ENCODE peak calls at places on chromosomes 3 and 15, in eight cellular contexts. I is GM12864, X is MCF 10A, P is A549, S is WERI-Rb-1, B is GM20000, M is lower lobe of right lung, L is neural crest cell. J is an unnamed sample.

GRCh38 chr3:126208618-126209256 is 28.4 kb upstream of the ALDH1L1 start:
- DNase-seq in B (no peak), X (peak), I (no peak), P (peak), S (no peak), M (peak), L (no peak), J (no peak)

GRCh38 chr3:53675942-53676341 is 170.3 kb downstream of the CHDH start:
- DNase-seq in S (no peak), X (no peak), M (no peak), P (no peak), I (no peak), B (no peak), L (no peak), J (no peak)

GRCh38 chr3:187040637-187041361 is 98.5 kb downstream of the RPL39L start:
- DNase-seq in X (peak), B (no peak), L (no peak), I (no peak), M (no peak), P (no peak), S (no peak), J (no peak)

GRCh38 chr3:141074529-141074928 is 23.4 kb downstream of the SPSB4 start:
- DNase-seq in S (no peak), P (no peak), B (no peak), X (no peak), M (no peak), L (no peak), I (no peak), J (no peak)

GRCh38 chr3:148551767-148552260 is 145.9 kb upstream of the AGTR1 start:
- DNase-seq in L (no peak), S (no peak), M (no peak), B (no peak), I (no peak), X (peak), P (no peak), J (no peak)

GRCh38 chr15:38299216-38299615 is 46.6 kb downstream of the SPRED1 start:
- DNase-seq in I (no peak), P (no peak), M (no peak), X (peak), L (no peak), B (no peak), S (no peak), J (no peak)

GRCh38 chr3:156553705-156554356 is 1.1 kb downstream of the SSR3 start:
- DNase-seq in S (no peak), P (no peak), B (no peak), L (no peak), I (no peak), X (peak), M (no peak), J (no peak)

GRCh38 chr15:78291698-78292097 is 7.7 kb downstream of the SKIC8 start:
- DNase-seq in S (no peak), L (no peak), X (no peak), I (no peak), B (no peak), P (no peak), M (no peak), J (no peak)

GRCh38 chr3:53242155-53242554 is 13.7 kb downstream of the TKT start:
- DNase-seq in I (no peak), S (no peak), X (no peak), P (no peak), B (no peak), M (no peak), L (no peak), J (no peak)

GRCh38 chr3:156816091-156816793 is 9.9 kb upstream of the LEKR1 start:
- DNase-seq in X (peak), B (peak), M (peak), L (peak), I (no peak), S (no peak), P (no peak), J (peak)

GRCh38 chr3:140206196-140207040 is 271.4 kb downstream of the CLSTN2 start:
- DNase-seq in M (no peak), S (no peak), B (no peak), X (peak), P (no peak), I (no peak), L (no peak), J (no peak)

GRCh38 chr3:160001850-160002623 is 13.4 kb downstream of the IL12A start:
- DNase-seq in M (no peak), I (no peak), S (no peak), P (no peak), X (peak), L (no peak), B (no peak), J (no peak)

GRCh38 chr3:50154476-50154839 is 666 bp upstream of the SEMA3F start:
- DNase-seq in X (no peak), M (peak), B (no peak), S (peak), L (peak), I (no peak), P (peak), J (no peak)

GRCh38 chr3:123471106-123471505 is 22.2 kb upstream of the ADCY5 start:
- DNase-seq in I (no peak), M (no peak), L (no peak), B (no peak), P (no peak), X (no peak), S (no peak), J (no peak)

GRCh38 chr3:193509103-193509965 is 45.4 kb downstream of the ATP13A4 start:
- DNase-seq in I (no peak), L (no peak), B (no peak), S (no peak), X (no peak), M (no peak), P (no peak), J (no peak)

GRCh38 chr15:37058316-37058985 is 41.9 kb downstream of the MEIS2 start:
- DNase-seq in X (no peak), P (no peak), L (no peak), S (no peak), I (no peak), B (no peak), M (no peak), J (no peak)

GRCh38 chr15:80434926-80435720 is 30.9 kb downstream of the ARNT2 start:
- DNase-seq in S (no peak), X (no peak), P (no peak), I (no peak), B (no peak), M (no peak), L (no peak), J (no peak)

GRCh38 chr3:188212308-188212969 is 58.5 kb downstream of the LPP start:
- DNase-seq in M (no peak), I (no peak), B (no peak), S (no peak), X (no peak), L (no peak), P (peak), J (no peak)

GRCh38 chr3:53083496-53083895 is 37.6 kb upstream of the SFMBT1 start:
- DNase-seq in S (no peak), I (no peak), P (no peak), L (no peak), M (no peak), X (no peak), B (no peak), J (no peak)

GRCh38 chr15:88400069-88400468 is 67.1 kb downstream of the MRPL46 start:
- DNase-seq in X (no peak), L (no peak), B (no peak), S (peak), I (no peak), M (no peak), P (no peak), J (no peak)

GRCh38 chr3:14317057-14317553 is 85.3 kb upstream of the SLC6A6 start:
- DNase-seq in B (no peak), P (no peak), X (no peak), S (no peak), I (no peak), L (no peak), M (no peak), J (no peak)

GRCh38 chr3:141436180-141436579 is 50.6 kb upstream of the RASA2 start:
- DNase-seq in X (no peak), S (no peak), P (no peak), L (no peak), B (no peak), I (no peak), M (no peak), J (no peak)

GRCh38 chr3:159839561-159840379 is 148.9 kb upstream of the IL12A start:
- DNase-seq in S (peak), L (peak), X (no peak), B (peak), I (no peak), P (no peak), M (peak), J (no peak)

GRCh38 chr3:42080452-42080872 is 10.7 kb upstream of the TRAK1 start:
- DNase-seq in I (no peak), L (no peak), B (no peak), S (no peak), X (peak), M (no peak), P (peak), J (no peak)

GRCh38 chr15:80749589-80749988 is 29.6 kb upstream of the CEMIP start:
- DNase-seq in B (no peak), M (no peak), S (no peak), X (peak), P (peak), I (no peak), L (no peak), J (no peak)

GRCh38 chr15:80596521-80596976 is 98.6 kb upstream of the ABHD17C start:
- DNase-seq in S (no peak), I (no peak), M (no peak), X (peak), B (no peak), P (peak), L (no peak), J (no peak)

GRCh38 chr3:145145461-145145860 is 1015.5 kb downstream of the PLOD2 start:
- DNase-seq in P (no peak), L (no peak), I (no peak), B (no peak), S (no peak), M (no peak), X (no peak), J (no peak)

GRCh38 chr15:74035121-74035829 is 40.8 kb downstream of the PML start:
- DNase-seq in X (no peak), S (no peak), B (no peak), M (no peak), I (no peak), L (no peak), P (no peak), J (no peak)

GRCh38 chr15:90837052-90837621 is 31.3 kb upstream of the FURIN start:
- DNase-seq in S (no peak), P (no peak), L (no peak), I (no peak), X (peak), M (no peak), B (no peak), J (no peak)

GRCh38 chr3:120324185-120324584 is 25.0 kb downstream of the LRRC58 start:
- DNase-seq in B (no peak), L (no peak), I (no peak), X (no peak), P (no peak), S (no peak), M (no peak), J (no peak)

GRCh38 chr15:39127925-39128617 is 452.8 kb upstream of the THBS1 start:
- DNase-seq in I (no peak), X (peak), P (peak), M (no peak), B (no peak), L (no peak), S (no peak), J (no peak)

GRCh38 chr15:82105458-82106205 is 59.8 kb upstream of the MEX3B start:
- DNase-seq in I (no peak), S (peak), X (no peak), L (no peak), B (no peak), M (no peak), P (no peak), J (no peak)

GRCh38 chr3:61251174-61251972 is at the start of gene FHIT:
- DNase-seq in I (peak), M (peak), B (peak), S (no peak), X (peak), L (peak), P (peak), J (peak)

GRCh38 chr15:45729146-45729545 is 94.3 kb downstream of the SQOR start:
- DNase-seq in X (peak), M (no peak), P (no peak), S (no peak), L (no peak), B (no peak), I (no peak), J (no peak)

GRCh38 chr3:128449111-128449638 is 17.5 kb downstream of the DNAJB8 start:
- DNase-seq in I (no peak), P (no peak), X (no peak), B (no peak), M (no peak), L (no peak), S (no peak), J (no peak)

GRCh38 chr3:59317386-59317785 is 267.6 kb upstream of the CFAP20DC start:
- DNase-seq in X (no peak), P (no peak), I (no peak), B (no peak), L (no peak), M (no peak), S (no peak), J (no peak)
- TF ChIP-seq CTCF in X (no peak), P (no peak), I (no peak), B (no peak), L (no peak), M (no peak), S (no peak), J (no peak)

GRCh38 chr15:98806275-98806895 is 158.0 kb downstream of the IGF1R start:
- DNase-seq in P (no peak), X (no peak), B (no peak), I (no peak), L (no peak), S (no peak), M (no peak), J (no peak)
- TF ChIP-seq CTCF in P (no peak), X (no peak), B (no peak), I (no peak), L (no peak), S (no peak), M (no peak), J (no peak)

GRCh38 chr3:87792532-87793321 is 266.1 kb downstream of the CGGBP1 start:
- DNase-seq in I (no peak), S (peak), X (peak), B (no peak), M (peak), P (peak), L (peak), J (no peak)
- TF ChIP-seq CTCF in I (no peak), S (peak), X (no peak), B (no peak), M (no peak), P (peak), L (peak), J (no peak)

GRCh38 chr3:12891391-12891984 is 50.1 kb upstream of the RPL32 start:
- DNase-seq in M (no peak), P (no peak), I (no peak), B (no peak), L (no peak), S (no peak), X (no peak), J (no peak)

GRCh38 chr3:12893247-12893646 is 51.9 kb upstream of the RPL32 start:
- DNase-seq in B (no peak), P (no peak), L (no peak), S (no peak), I (no peak), M (no peak), X (no peak), J (no peak)

GRCh38 chr3:12891985-12892839 is 50.8 kb upstream of the RPL32 start:
- DNase-seq in I (no peak), M (peak), B (peak), L (peak), P (peak), X (peak), S (peak), J (no peak)

GRCh38 chr3:12892840-12893189 is 51.5 kb upstream of the RPL32 start:
- DNase-seq in X (no peak), S (no peak), I (no peak), M (no peak), P (no peak), L (no peak), B (no peak), J (no peak)

GRCh38 chr3:12890610-12891390 is 49.4 kb upstream of the RPL32 start:
- DNase-seq in L (no peak), B (no peak), S (no peak), M (no peak), I (no peak), P (no peak), X (no peak), J (no peak)
- TF ChIP-seq CTCF in L (no peak), B (no peak), S (no peak), M (no peak), I (no peak), P (no peak), X (no peak), J (no peak)

GRCh38 chr15:63586790-63587189 is 10.4 kb upstream of the FBXL22 start:
- DNase-seq in L (no peak), I (no peak), P (no peak), S (no peak), X (no peak), B (no peak), M (no peak), J (no peak)
- TF ChIP-seq CTCF in L (no peak), I (no peak), P (no peak), S (no peak), X (no peak), B (no peak), M (no peak), J (no peak)

GRCh38 chr3:44648564-44649229 is at the start of gene ZNF35:
- DNase-seq in L (peak), M (peak), P (peak), I (peak), B (peak), X (peak), S (peak), J (peak)

GRCh38 chr3:44647771-44648170 is 761 bp upstream of the ZNF35 start:
- DNase-seq in I (no peak), S (no peak), P (no peak), L (no peak), B (no peak), X (no peak), M (no peak), J (no peak)

DNA sequence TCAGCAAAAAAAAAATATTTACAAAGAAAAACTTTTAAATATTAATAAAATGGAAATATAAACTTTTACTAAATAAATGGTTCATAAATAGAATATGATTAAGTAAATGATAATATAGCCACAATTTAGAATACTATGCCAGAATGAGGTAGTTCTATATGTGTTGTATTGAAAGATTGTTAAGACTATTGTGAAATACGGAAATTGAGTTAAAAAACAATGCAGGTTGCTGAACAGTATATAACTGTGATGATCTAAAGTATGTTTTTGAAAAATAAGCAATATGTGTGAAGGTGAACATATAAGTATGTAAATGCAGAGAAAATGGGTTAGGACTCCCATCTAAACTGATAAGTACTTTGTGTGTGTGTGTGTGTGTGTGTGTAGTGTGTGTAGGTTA is 1.2 kb downstream of the ZNF35 start:
- DNase-seq in B (no peak), I (no peak), S (no peak), M (no peak), X (no peak), L (no peak), P (no peak), J (no peak)
- TF ChIP-seq CTCF in B (no peak), I (no peak), S (no peak), M (no peak), X (no peak), L (no peak), P (no peak), J (no peak)